ENCODE peak calls at places on chromosomes 5 and 9, in five cellular contexts. I is GM18507; H is GM23248; V is activated T-cell treated with anti-CD3 and anti-CD28 coated beads, Interleukin-2, amount 50 U/mL, for 72 hours; Q is HEK293T. S is an unnamed sample.

GRCh38 chr5:151719228-151719861 is 32.6 kb upstream of the SPARC start:
- DNase-seq in I (no peak), H (peak; percentile 77), V (peak; percentile 43), Q (no peak), S (no peak)

GRCh38 chr5:9852686-9853085 is 222.5 kb upstream of the TAS2R1 start:
- DNase-seq in I (no peak), H (peak; percentile 72), V (no peak), Q (no peak), S (no peak)

GRCh38 chr5:141958113-141958512 is at the start of gene PCDH12:
- DNase-seq in I (no peak), H (peak; percentile 24), V (peak; percentile 29), Q (no peak), S (no peak)

GRCh38 chr5:82359286-82359685 is 81.1 kb upstream of the RPS23 start:
- DNase-seq in I (no peak), H (no peak), V (no peak), Q (no peak), S (no peak)

GRCh38 chr9:16316406-16316805 is 554.1 kb downstream of the BNC2 start:
- DNase-seq in I (no peak), H (no peak), V (no peak), Q (no peak), S (no peak)

GRCh38 chr5:102663771-102664530 is 91.2 kb upstream of the PAM start:
- DNase-seq in I (no peak), H (peak; percentile 23), V (no peak), Q (no peak), S (no peak)

GRCh38 chr5:87686018-87686417 is 273.3 kb upstream of the CCNH start:
- DNase-seq in I (no peak), H (no peak), V (no peak), Q (no peak), S (no peak)

GRCh38 chr5:113336975-113337374 is 97.8 kb downstream of the TSSK1B start:
- DNase-seq in I (no peak), H (peak; percentile 78), V (peak; percentile 5), Q (peak; percentile 50), S (peak; percentile 38)

GRCh38 chr5:52710972-52711596 is 76.6 kb upstream of the ITGA1 start:
- DNase-seq in I (no peak), H (peak; percentile 41), V (no peak), Q (no peak), S (no peak)

GRCh38 chr9:13410566-13411031 is 131.1 kb upstream of the MPDZ start:
- DNase-seq in I (no peak), H (peak; percentile 63), V (no peak), Q (no peak), S (peak; percentile 53)

GRCh38 chr5:53543401-53543800 is 17.0 kb upstream of the NDUFS4 start:
- DNase-seq in I (no peak), H (peak; percentile 18), V (no peak), Q (no peak), S (no peak)

GRCh38 chr5:171706736-171707440 is 78.7 kb upstream of the SMIM23 start:
- DNase-seq in I (no peak), H (no peak), V (no peak), Q (no peak), S (no peak)

GRCh38 chr9:97237951-97238851 is 69.3 kb upstream of the CCDC180 start:
- DNase-seq in I (no peak), H (peak; percentile 87), V (peak; percentile 87), Q (peak; percentile 69), S (peak; percentile 60)

GRCh38 chr9:95363051-95363841 is 45.7 kb upstream of the FANCC start:
- DNase-seq in I (no peak), H (no peak), V (no peak), Q (no peak), S (no peak)

GRCh38 chr9:70229579-70229978 is 29.2 kb upstream of the SMC5 start:
- DNase-seq in I (no peak), H (peak; percentile 69), V (no peak), Q (peak; percentile 9), S (no peak)

GRCh38 chr5:39121315-39121714 is 47.1 kb upstream of the RICTOR start:
- DNase-seq in I (no peak), H (peak; percentile 19), V (no peak), Q (no peak), S (no peak)

GRCh38 chr5:113612060-113612496 is 98.6 kb downstream of the YTHDC2 start:
- DNase-seq in I (peak; percentile 36), H (peak; percentile 59), V (no peak), Q (peak; percentile 39), S (peak; percentile 65)

GRCh38 chr9:6302417-6302816 is 25.8 kb upstream of the TPD52L3 start:
- DNase-seq in I (no peak), H (peak; percentile 47), V (no peak), Q (no peak), S (peak; percentile 30)